ENCODE peak calls at places on chromosomes 3 and 15, in four cellular contexts. One of them, this sample, is unnamed.
A peak's percentile ranks its signal among the peaks of the same experiment; 100 is the strongest.

GRCh38 chr3:109369510-109369909 is 32.2 kb upstream of the DPPA4 start:
- DNase-seq in tibial artery: no peak
- DNase-seq in mammary epithelial cell: no peak
- DNase-seq in neuronal stem cell: no peak
- DNase-seq in this sample: no peak

GRCh38 chr15:77096541-77096940 is 25.6 kb upstream of the TSPAN3 start:
- DNase-seq in tibial artery: no peak
- DNase-seq in mammary epithelial cell: no peak
- DNase-seq in neuronal stem cell: no peak
- DNase-seq in this sample: no peak

GRCh38 chr3:177256991-177257390 is 59.7 kb upstream of the TBL1XR1 start:
- DNase-seq in neuronal stem cell: no peak
- DNase-seq in tibial artery: no peak
- DNase-seq in mammary epithelial cell: no peak
- DNase-seq in this sample: no peak

GRCh38 chr15:70100495-70101331 is 3.0 kb upstream of the TLE3 start:
- DNase-seq in neuronal stem cell: peak; percentile 60
- DNase-seq in tibial artery: peak; percentile 44
- DNase-seq in mammary epithelial cell: no peak
- DNase-seq in this sample: peak; percentile 80

GRCh38 chr3:12924437-12924836 is 83.1 kb upstream of the RPL32 start:
- DNase-seq in mammary epithelial cell: no peak
- DNase-seq in tibial artery: no peak
- DNase-seq in neuronal stem cell: no peak
- DNase-seq in this sample: no peak

GRCh38 chr3:172155880-172156279 is 116.5 kb downstream of the FNDC3B start:
- DNase-seq in tibial artery: no peak
- DNase-seq in neuronal stem cell: no peak
- DNase-seq in mammary epithelial cell: no peak
- DNase-seq in this sample: no peak

GRCh38 chr3:107063351-107063750 is 313.9 kb upstream of the CCDC54 start:
- DNase-seq in tibial artery: no peak
- DNase-seq in neuronal stem cell: no peak
- DNase-seq in mammary epithelial cell: no peak
- DNase-seq in this sample: no peak

GRCh38 chr3:174202561-174202960 is 656.6 kb upstream of the NAALADL2 start:
- DNase-seq in tibial artery: no peak
- DNase-seq in mammary epithelial cell: no peak
- DNase-seq in neuronal stem cell: no peak
- DNase-seq in this sample: no peak

GRCh38 chr3:117553461-117553860 is 843.9 kb downstream of the TUSC7 start:
- DNase-seq in tibial artery: no peak
- DNase-seq in mammary epithelial cell: no peak
- DNase-seq in neuronal stem cell: no peak
- DNase-seq in this sample: no peak

GRCh38 chr3:193345431-193345830 is 33.1 kb downstream of the ATP13A5 start:
- DNase-seq in mammary epithelial cell: no peak
- DNase-seq in tibial artery: no peak
- DNase-seq in neuronal stem cell: no peak
- DNase-seq in this sample: no peak

GRCh38 chr3:143831208-143831607 is 17.1 kb downstream of the SLC9A9 start:
- DNase-seq in neuronal stem cell: no peak
- DNase-seq in mammary epithelial cell: peak; percentile 54
- DNase-seq in tibial artery: no peak
- DNase-seq in this sample: no peak

GRCh38 chr15:51139091-51139490 is 44.4 kb upstream of the TNFAIP8L3 start:
- DNase-seq in mammary epithelial cell: no peak
- DNase-seq in neuronal stem cell: no peak
- DNase-seq in tibial artery: no peak
- DNase-seq in this sample: no peak

GRCh38 chr3:123783050-123783724 is 100.9 kb downstream of the MYLK start:
- DNase-seq in neuronal stem cell: no peak
- DNase-seq in mammary epithelial cell: no peak
- DNase-seq in tibial artery: no peak
- DNase-seq in this sample: no peak

GRCh38 chr3:109640146-109640652 is 302.9 kb upstream of the DPPA4 start:
- DNase-seq in tibial artery: no peak
- DNase-seq in mammary epithelial cell: peak; percentile 84
- DNase-seq in neuronal stem cell: no peak
- DNase-seq in this sample: no peak

GRCh38 chr3:64427671-64428070 is 202.4 kb upstream of the PRICKLE2 start:
- DNase-seq in mammary epithelial cell: no peak
- DNase-seq in tibial artery: no peak
- DNase-seq in neuronal stem cell: no peak
- DNase-seq in this sample: no peak

GRCh38 chr15:100330221-100330620 is 11.6 kb downstream of the ADAMTS17 start:
- DNase-seq in mammary epithelial cell: no peak
- DNase-seq in neuronal stem cell: no peak
- DNase-seq in tibial artery: no peak
- DNase-seq in this sample: no peak

GRCh38 chr15:68310178-68310810 is 32.7 kb downstream of the FEM1B start:
- DNase-seq in neuronal stem cell: no peak
- DNase-seq in mammary epithelial cell: no peak
- DNase-seq in tibial artery: peak; percentile 41
- DNase-seq in this sample: no peak

GRCh38 chr3:188673509-188674239 is 498.1 kb upstream of the TPRG1 start:
- DNase-seq in neuronal stem cell: no peak
- DNase-seq in tibial artery: no peak
- DNase-seq in mammary epithelial cell: peak; percentile 93
- DNase-seq in this sample: peak; percentile 56

GRCh38 chr3:12963869-12964712 is 109.1 kb downstream of the IQSEC1 start:
- DNase-seq in neuronal stem cell: no peak
- DNase-seq in tibial artery: peak; percentile 59
- DNase-seq in mammary epithelial cell: no peak
- DNase-seq in this sample: no peak

GRCh38 chr15:71186267-71186666 is 71.0 kb downstream of the THSD4 start:
- DNase-seq in mammary epithelial cell: no peak
- DNase-seq in neuronal stem cell: no peak
- DNase-seq in tibial artery: no peak
- DNase-seq in this sample: no peak

GRCh38 chr3:60609446-60609845 is 641.8 kb downstream of the FHIT start:
- DNase-seq in mammary epithelial cell: no peak
- DNase-seq in neuronal stem cell: no peak
- DNase-seq in tibial artery: no peak
- DNase-seq in this sample: no peak

GRCh38 chr15:91255788-91256187 is 155.7 kb downstream of the SV2B start:
- DNase-seq in tibial artery: no peak
- DNase-seq in mammary epithelial cell: no peak
- DNase-seq in neuronal stem cell: no peak
- DNase-seq in this sample: no peak

GRCh38 chr3:88809993-88810392 is 297.4 kb upstream of the EPHA3 start:
- DNase-seq in mammary epithelial cell: peak; percentile 62
- DNase-seq in tibial artery: no peak
- DNase-seq in neuronal stem cell: no peak
- DNase-seq in this sample: no peak

GRCh38 chr3:140529096-140529495 is 148.8 kb upstream of the TRIM42 start:
- DNase-seq in tibial artery: no peak
- DNase-seq in mammary epithelial cell: peak; percentile 99
- DNase-seq in neuronal stem cell: no peak
- DNase-seq in this sample: peak; percentile 80

GRCh38 chr3:74469151-74469550 is 145.3 kb downstream of the CNTN3 start:
- DNase-seq in mammary epithelial cell: no peak
- DNase-seq in neuronal stem cell: no peak
- DNase-seq in tibial artery: no peak
- DNase-seq in this sample: no peak

GRCh38 chr3:14445773-14446172 is 43.4 kb downstream of the SLC6A6 start:
- DNase-seq in neuronal stem cell: no peak
- DNase-seq in mammary epithelial cell: no peak
- DNase-seq in tibial artery: no peak
- DNase-seq in this sample: no peak
- H3K27me3 ChIP-seq in neuronal stem cell: no peaks in the 10 kb centered on the region
- H3K27me3 ChIP-seq in mammary epithelial cell: no peaks in the 10 kb centered on the region
- H3K27me3 ChIP-seq in tibial artery: no peaks in the 10 kb centered on the region
- H3K27me3 ChIP-seq in this sample: no peaks in the 10 kb centered on the region

GRCh38 chr3:71723452-71724170 is 1.6 kb downstream of the EIF4E3 start:
- DNase-seq in neuronal stem cell: no peak
- DNase-seq in mammary epithelial cell: no peak
- DNase-seq in tibial artery: no peak
- DNase-seq in this sample: no peak

GRCh38 chr3:71724584-71725278 is 471 bp downstream of the EIF4E3 start:
- DNase-seq in mammary epithelial cell: peak; percentile 21
- DNase-seq in neuronal stem cell: peak; percentile 24
- DNase-seq in tibial artery: peak; percentile 34
- DNase-seq in this sample: peak; percentile 42

GRCh38 chr3:71726106-71726505 is 904 bp upstream of the EIF4E3 start:
- DNase-seq in mammary epithelial cell: no peak
- DNase-seq in tibial artery: no peak
- DNase-seq in neuronal stem cell: no peak
- DNase-seq in this sample: no peak

GRCh38 chr3:71724171-71724453 is 1.1 kb downstream of the EIF4E3 start:
- DNase-seq in neuronal stem cell: no peak
- DNase-seq in tibial artery: no peak
- DNase-seq in mammary epithelial cell: no peak
- DNase-seq in this sample: no peak

GRCh38 chr3:71725279-71725991 is at the start of gene EIF4E3:
- DNase-seq in tibial artery: no peak
- DNase-seq in neuronal stem cell: peak; percentile 45
- DNase-seq in mammary epithelial cell: no peak
- DNase-seq in this sample: no peak
- H3K4me1 ChIP-seq in tibial artery: peaks cover 17% of the 10 kb centered on the region
- H3K4me1 ChIP-seq in neuronal stem cell: peaks cover 2% of the 10 kb centered on the region
- H3K4me1 ChIP-seq in mammary epithelial cell: peaks cover 7% of the 10 kb centered on the region
- H3K4me1 ChIP-seq in this sample: peaks cover 6% of the 10 kb centered on the region

DNA sequence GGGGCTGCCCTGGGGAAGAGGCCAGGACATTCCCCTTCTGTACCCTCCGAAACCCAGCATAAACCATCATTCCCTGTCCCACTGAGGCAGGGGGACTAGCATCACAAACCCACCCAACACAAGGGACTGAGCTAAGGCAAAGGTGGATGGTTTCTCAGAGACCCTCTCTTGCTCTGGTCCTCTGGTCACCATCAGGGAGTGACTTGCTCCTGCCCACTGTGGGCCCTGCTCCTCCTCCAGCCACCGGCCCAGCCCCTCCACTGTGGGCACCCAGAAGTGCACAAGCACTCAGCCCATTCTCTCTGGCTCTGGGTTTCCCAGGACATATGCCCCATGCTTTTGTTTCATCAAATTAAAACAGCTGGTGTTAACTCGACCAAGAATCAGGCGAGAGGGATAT is 44.9 kb downstream of the PTH1R start:
- DNase-seq in tibial artery: peak; percentile 5
- DNase-seq in neuronal stem cell: no peak
- DNase-seq in mammary epithelial cell: no peak
- DNase-seq in this sample: peak; percentile 9
- H3K36me3 ChIP-seq in tibial artery: peaks cover 61% of the 10 kb centered on the region
- H3K36me3 ChIP-seq in neuronal stem cell: peaks cover 58% of the 10 kb centered on the region
- H3K36me3 ChIP-seq in mammary epithelial cell: peaks cover 27% of the 10 kb centered on the region
- H3K36me3 ChIP-seq in this sample: peaks cover 12% of the 10 kb centered on the region

DNA sequence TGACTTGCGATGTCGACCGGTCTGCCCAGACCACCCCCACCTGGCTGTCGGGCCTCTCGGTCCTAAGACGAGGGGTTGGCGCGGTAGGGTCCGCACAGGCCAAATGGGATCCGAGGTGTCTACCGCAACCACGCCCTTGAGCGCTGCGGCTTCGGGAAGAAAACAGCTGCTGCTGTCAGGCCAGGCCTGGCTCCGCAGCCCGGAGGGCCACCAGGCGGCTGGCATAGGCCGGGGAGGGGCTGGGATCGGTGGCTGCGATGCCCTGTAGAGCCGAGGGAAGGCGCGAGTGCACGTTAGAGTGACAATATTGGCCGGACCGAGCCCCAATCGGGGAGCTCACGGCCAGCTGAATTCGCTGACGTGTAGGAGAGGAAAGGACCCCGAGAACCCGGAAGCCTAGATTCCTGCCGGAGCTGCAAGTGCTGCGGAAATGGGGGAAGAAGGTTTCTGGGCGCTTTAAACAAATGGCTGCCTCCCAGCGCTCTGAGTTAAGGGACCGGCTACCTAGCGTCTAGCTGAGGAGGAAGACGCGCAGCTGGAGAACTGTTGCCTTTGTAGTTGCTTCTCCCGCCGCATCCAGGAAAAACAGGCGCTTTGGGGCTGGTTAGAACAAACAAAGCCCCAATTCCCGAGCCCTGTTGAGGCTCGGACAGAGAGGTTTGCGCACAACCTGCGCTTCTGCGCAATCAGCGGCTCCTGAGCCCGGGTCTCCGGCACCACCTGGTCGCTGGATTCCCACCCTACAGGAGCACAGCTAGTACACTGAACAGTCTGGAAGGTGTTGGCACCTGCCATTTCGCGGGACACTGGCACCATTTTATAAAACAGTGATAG is 14.0 kb downstream of the ZIC4 start:
- DNase-seq in mammary epithelial cell: no peak
- DNase-seq in neuronal stem cell: peak; percentile 83
- DNase-seq in tibial artery: no peak
- DNase-seq in this sample: no peak
- H3K27me3 ChIP-seq in mammary epithelial cell: peaks cover 81% of the 10 kb centered on the region
- H3K27me3 ChIP-seq in neuronal stem cell: peaks cover 28% of the 10 kb centered on the region
- H3K27me3 ChIP-seq in tibial artery: no peaks in the 10 kb centered on the region
- H3K27me3 ChIP-seq in this sample: no peaks in the 10 kb centered on the region

GRCh38 chr3:50246517-50246954 is 10.5 kb downstream of the GNAI2 start:
- DNase-seq in mammary epithelial cell: peak; percentile 99
- DNase-seq in neuronal stem cell: no peak
- DNase-seq in tibial artery: no peak
- DNase-seq in this sample: no peak
- H3K4me1 ChIP-seq in mammary epithelial cell: peaks cover 75% of the 10 kb centered on the region
- H3K4me1 ChIP-seq in neuronal stem cell: peaks cover 40% of the 10 kb centered on the region
- H3K4me1 ChIP-seq in tibial artery: peaks cover 96% of the 10 kb centered on the region
- H3K4me1 ChIP-seq in this sample: peaks cover 8% of the 10 kb centered on the region

DNA sequence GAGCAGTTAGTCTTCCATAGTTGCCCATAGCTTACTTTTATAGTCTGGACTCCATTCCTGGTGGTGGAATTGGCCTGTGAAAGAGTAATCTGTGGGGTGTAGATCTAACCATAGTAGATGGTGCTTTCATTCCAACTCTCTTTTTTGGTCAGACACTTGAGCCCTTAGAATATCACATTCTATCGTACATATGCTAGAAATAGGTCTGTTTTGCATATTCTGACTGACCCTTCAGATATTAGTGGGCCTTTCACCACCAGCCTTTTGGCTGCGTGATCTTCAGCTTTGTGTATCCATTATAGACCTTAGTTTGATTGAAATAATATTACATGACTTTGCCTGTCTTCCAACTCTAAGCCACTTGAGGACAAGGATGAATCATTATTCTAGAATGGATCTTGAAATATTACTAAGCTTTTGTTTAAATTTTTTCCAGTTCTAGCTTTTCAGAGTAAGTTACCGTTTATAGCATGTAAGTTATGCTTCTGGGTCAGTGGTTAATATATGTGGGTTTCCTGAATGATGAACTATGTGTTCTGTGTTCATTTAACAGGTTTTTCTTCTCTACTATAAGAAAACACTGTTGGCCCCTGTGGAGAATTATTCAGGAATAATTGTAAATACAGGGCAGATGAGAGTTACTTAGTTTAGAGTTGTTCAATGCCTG is 8.7 kb downstream of the RAB7A start:
- DNase-seq in mammary epithelial cell: no peak
- DNase-seq in neuronal stem cell: no peak
- DNase-seq in tibial artery: no peak
- DNase-seq in this sample: no peak
- H3K36me3 ChIP-seq in mammary epithelial cell: no peaks in the 10 kb centered on the region
- H3K36me3 ChIP-seq in neuronal stem cell: peaks cover 1% of the 10 kb centered on the region
- H3K36me3 ChIP-seq in tibial artery: no peaks in the 10 kb centered on the region
- H3K36me3 ChIP-seq in this sample: no peaks in the 10 kb centered on the region